ENCODE peak calls at places on chromosomes 5 and 9, in five cellular contexts. One of them, this sample, is unnamed.

GRCh38 chr5:131548190-131548589 is 86.8 kb downstream of the RAPGEF6 start:
- DNase-seq in myocyte: no peak
- DNase-seq in EL: no peak
- DNase-seq in stimulated activated CD4-positive, alpha-beta T cell treated with anti-CD3 and anti-CD28 coated beads, TNF-alpha, amount 100 ng/mL, for 1 hour: no peak
- DNase-seq in EH: no peak
- DNase-seq in this sample: no peak

GRCh38 chr5:170773031-170773985 is 10.2 kb upstream of the GABRP start:
- DNase-seq in EH: no peak
- DNase-seq in stimulated activated CD4-positive, alpha-beta T cell treated with anti-CD3 and anti-CD28 coated beads, TNF-alpha, amount 100 ng/mL, for 1 hour: no peak
- DNase-seq in EL: no peak
- DNase-seq in myocyte: no peak
- DNase-seq in this sample: no peak

GRCh38 chr9:109452761-109453160 is 45.3 kb downstream of the PTPN3 start:
- DNase-seq in EH: peak
- DNase-seq in stimulated activated CD4-positive, alpha-beta T cell treated with anti-CD3 and anti-CD28 coated beads, TNF-alpha, amount 100 ng/mL, for 1 hour: no peak
- DNase-seq in myocyte: no peak
- DNase-seq in EL: peak
- DNase-seq in this sample: no peak

GRCh38 chr5:169933127-169933526 is 47.2 kb downstream of the INSYN2B start:
- DNase-seq in EH: no peak
- DNase-seq in myocyte: no peak
- DNase-seq in EL: no peak
- DNase-seq in stimulated activated CD4-positive, alpha-beta T cell treated with anti-CD3 and anti-CD28 coated beads, TNF-alpha, amount 100 ng/mL, for 1 hour: no peak
- DNase-seq in this sample: no peak

GRCh38 chr5:93299596-93300308 is 281.3 kb downstream of the NR2F1-AS1 start:
- DNase-seq in stimulated activated CD4-positive, alpha-beta T cell treated with anti-CD3 and anti-CD28 coated beads, TNF-alpha, amount 100 ng/mL, for 1 hour: no peak
- DNase-seq in myocyte: no peak
- DNase-seq in EH: no peak
- DNase-seq in EL: no peak
- DNase-seq in this sample: no peak

GRCh38 chr9:26656003-26656940 is 236.3 kb downstream of the CAAP1 start:
- DNase-seq in myocyte: peak
- DNase-seq in EH: peak
- DNase-seq in stimulated activated CD4-positive, alpha-beta T cell treated with anti-CD3 and anti-CD28 coated beads, TNF-alpha, amount 100 ng/mL, for 1 hour: no peak
- DNase-seq in EL: peak
- DNase-seq in this sample: no peak

GRCh38 chr5:54942064-54942778 is 43.2 kb downstream of the ESM1 start:
- DNase-seq in EL: no peak
- DNase-seq in stimulated activated CD4-positive, alpha-beta T cell treated with anti-CD3 and anti-CD28 coated beads, TNF-alpha, amount 100 ng/mL, for 1 hour: no peak
- DNase-seq in myocyte: no peak
- DNase-seq in EH: no peak
- DNase-seq in this sample: no peak

GRCh38 chr5:71621268-71621667 is 34.1 kb downstream of the MCCC2 start:
- DNase-seq in EL: no peak
- DNase-seq in stimulated activated CD4-positive, alpha-beta T cell treated with anti-CD3 and anti-CD28 coated beads, TNF-alpha, amount 100 ng/mL, for 1 hour: no peak
- DNase-seq in EH: no peak
- DNase-seq in myocyte: no peak
- DNase-seq in this sample: no peak

GRCh38 chr5:56802235-56802634 is 13.1 kb upstream of the MAP3K1 start:
- DNase-seq in EH: no peak
- DNase-seq in EL: no peak
- DNase-seq in myocyte: peak
- DNase-seq in stimulated activated CD4-positive, alpha-beta T cell treated with anti-CD3 and anti-CD28 coated beads, TNF-alpha, amount 100 ng/mL, for 1 hour: no peak
- DNase-seq in this sample: no peak

GRCh38 chr5:111735829-111736228 is 21.2 kb downstream of the NREP start:
- DNase-seq in stimulated activated CD4-positive, alpha-beta T cell treated with anti-CD3 and anti-CD28 coated beads, TNF-alpha, amount 100 ng/mL, for 1 hour: no peak
- DNase-seq in EH: peak
- DNase-seq in EL: peak
- DNase-seq in myocyte: peak
- DNase-seq in this sample: no peak

GRCh38 chr5:92353107-92354030 is 970.3 kb upstream of the ARRDC3 start:
- DNase-seq in myocyte: no peak
- DNase-seq in EL: peak
- DNase-seq in stimulated activated CD4-positive, alpha-beta T cell treated with anti-CD3 and anti-CD28 coated beads, TNF-alpha, amount 100 ng/mL, for 1 hour: no peak
- DNase-seq in EH: peak
- DNase-seq in this sample: no peak

GRCh38 chr5:150412319-150413175 is at the start of gene CD74:
- DNase-seq in stimulated activated CD4-positive, alpha-beta T cell treated with anti-CD3 and anti-CD28 coated beads, TNF-alpha, amount 100 ng/mL, for 1 hour: peak
- DNase-seq in EH: peak
- DNase-seq in myocyte: no peak
- DNase-seq in EL: no peak
- DNase-seq in this sample: peak

GRCh38 chr9:114929166-114929565 is 1.2 kb downstream of the TNFSF8 start:
- DNase-seq in myocyte: no peak
- DNase-seq in stimulated activated CD4-positive, alpha-beta T cell treated with anti-CD3 and anti-CD28 coated beads, TNF-alpha, amount 100 ng/mL, for 1 hour: no peak
- DNase-seq in EL: no peak
- DNase-seq in EH: no peak
- DNase-seq in this sample: no peak

GRCh38 chr5:32639943-32640342 is 54.6 kb downstream of the SUB1 start:
- DNase-seq in stimulated activated CD4-positive, alpha-beta T cell treated with anti-CD3 and anti-CD28 coated beads, TNF-alpha, amount 100 ng/mL, for 1 hour: no peak
- DNase-seq in EL: no peak
- DNase-seq in EH: peak
- DNase-seq in myocyte: peak
- DNase-seq in this sample: no peak

GRCh38 chr5:176774216-176775171 is 35.9 kb upstream of the UNC5A start:
- DNase-seq in EH: no peak
- DNase-seq in EL: no peak
- DNase-seq in myocyte: no peak
- DNase-seq in stimulated activated CD4-positive, alpha-beta T cell treated with anti-CD3 and anti-CD28 coated beads, TNF-alpha, amount 100 ng/mL, for 1 hour: no peak
- DNase-seq in this sample: peak

GRCh38 chr5:52948418-52949076 is 40.6 kb upstream of the ITGA2 start:
- DNase-seq in myocyte: peak
- DNase-seq in EL: peak
- DNase-seq in stimulated activated CD4-positive, alpha-beta T cell treated with anti-CD3 and anti-CD28 coated beads, TNF-alpha, amount 100 ng/mL, for 1 hour: peak
- DNase-seq in EH: peak
- DNase-seq in this sample: peak

GRCh38 chr5:61808091-61808490 is 476.0 kb downstream of the ZSWIM6 start:
- DNase-seq in stimulated activated CD4-positive, alpha-beta T cell treated with anti-CD3 and anti-CD28 coated beads, TNF-alpha, amount 100 ng/mL, for 1 hour: no peak
- DNase-seq in EH: no peak
- DNase-seq in myocyte: no peak
- DNase-seq in EL: no peak
- DNase-seq in this sample: no peak

GRCh38 chr5:37217976-37218375 is 31.2 kb downstream of the CPLANE1 start:
- DNase-seq in myocyte: no peak
- DNase-seq in EH: no peak
- DNase-seq in EL: no peak
- DNase-seq in stimulated activated CD4-positive, alpha-beta T cell treated with anti-CD3 and anti-CD28 coated beads, TNF-alpha, amount 100 ng/mL, for 1 hour: no peak
- DNase-seq in this sample: no peak

GRCh38 chr5:140220032-140220697 is 45.2 kb downstream of the CYSTM1 start:
- DNase-seq in stimulated activated CD4-positive, alpha-beta T cell treated with anti-CD3 and anti-CD28 coated beads, TNF-alpha, amount 100 ng/mL, for 1 hour: no peak
- DNase-seq in myocyte: no peak
- DNase-seq in EL: peak
- DNase-seq in EH: peak
- DNase-seq in this sample: no peak

GRCh38 chr5:109347252-109347888 is 62.4 kb downstream of the PJA2 start:
- DNase-seq in EL: no peak
- DNase-seq in myocyte: peak
- DNase-seq in stimulated activated CD4-positive, alpha-beta T cell treated with anti-CD3 and anti-CD28 coated beads, TNF-alpha, amount 100 ng/mL, for 1 hour: no peak
- DNase-seq in EH: no peak
- DNase-seq in this sample: no peak

GRCh38 chr9:33329996-33330395 is 39.7 kb downstream of the NFX1 start:
- DNase-seq in EH: peak
- DNase-seq in myocyte: no peak
- DNase-seq in stimulated activated CD4-positive, alpha-beta T cell treated with anti-CD3 and anti-CD28 coated beads, TNF-alpha, amount 100 ng/mL, for 1 hour: no peak
- DNase-seq in EL: peak
- DNase-seq in this sample: no peak

GRCh38 chr5:150486402-150487198 is 21.3 kb upstream of the NDST1 start:
- DNase-seq in stimulated activated CD4-positive, alpha-beta T cell treated with anti-CD3 and anti-CD28 coated beads, TNF-alpha, amount 100 ng/mL, for 1 hour: no peak
- DNase-seq in EL: peak
- DNase-seq in EH: peak
- DNase-seq in myocyte: peak
- DNase-seq in this sample: peak

GRCh38 chr5:135916638-135917263 is 21.1 kb upstream of the IL9 start:
- DNase-seq in EL: no peak
- DNase-seq in myocyte: no peak
- DNase-seq in stimulated activated CD4-positive, alpha-beta T cell treated with anti-CD3 and anti-CD28 coated beads, TNF-alpha, amount 100 ng/mL, for 1 hour: no peak
- DNase-seq in EH: no peak
- DNase-seq in this sample: no peak

GRCh38 chr5:164048527-164048926 is 543.1 kb downstream of the MAT2B start:
- DNase-seq in stimulated activated CD4-positive, alpha-beta T cell treated with anti-CD3 and anti-CD28 coated beads, TNF-alpha, amount 100 ng/mL, for 1 hour: no peak
- DNase-seq in myocyte: peak
- DNase-seq in EL: no peak
- DNase-seq in EH: no peak
- DNase-seq in this sample: no peak

GRCh38 chr5:65672787-65673186 is 48.0 kb downstream of the SHLD3 start:
- DNase-seq in EH: peak
- DNase-seq in myocyte: no peak
- DNase-seq in EL: peak
- DNase-seq in stimulated activated CD4-positive, alpha-beta T cell treated with anti-CD3 and anti-CD28 coated beads, TNF-alpha, amount 100 ng/mL, for 1 hour: no peak
- DNase-seq in this sample: no peak

GRCh38 chr9:107847977-107848376 is 358.4 kb upstream of the KLF4 start:
- DNase-seq in EH: peak
- DNase-seq in stimulated activated CD4-positive, alpha-beta T cell treated with anti-CD3 and anti-CD28 coated beads, TNF-alpha, amount 100 ng/mL, for 1 hour: no peak
- DNase-seq in EL: peak
- DNase-seq in myocyte: peak
- DNase-seq in this sample: no peak

This sample was measured in activated effector memory CD4-positive, alpha-beta T cell treated with anti-CD3 and anti-CD28 coated beads, Interleukin-2, amount 50 U/mL, for 16 hours.